ENCODE peak calls at places on chromosome 15, in ten cellular contexts. U, O, S, P, X, M, F, K, A and D are unnamed samples.

GRCh38 chr15:54850101-54850500 is 346.6 kb downstream of the RSL24D1 start:
- DNase-seq in A (no peak), K (no peak), M (no peak), O (no peak), X (no peak), F (no peak), P (no peak), S (no peak), U (no peak), D (no peak)

GRCh38 chr15:67080900-67081431 is 15.6 kb downstream of the SMAD3 start:
- DNase-seq in K (peak; percentile 92), P (no peak), M (peak; percentile 84), A (no peak), F (peak; percentile 99), X (no peak), S (peak; percentile 46), U (peak; percentile 35), O (peak; percentile 71), D (peak; percentile 59)

GRCh38 chr15:63192604-63193206 is 3.3 kb downstream of the RAB8B start:
- DNase-seq in U (no peak), X (no peak), P (no peak), F (no peak), A (no peak), O (no peak), K (no peak), M (no peak), S (no peak), D (no peak)

GRCh38 chr15:69035205-69035917 is 20.9 kb downstream of the NOX5 start:
- DNase-seq in X (no peak), M (no peak), O (peak; percentile 75), F (no peak), K (no peak), P (peak; percentile 56), U (no peak), S (no peak), A (peak; percentile 23), D (peak; percentile 25)

GRCh38 chr15:44720460-44721185 is 9.3 kb downstream of the B2M start:
- DNase-seq in F (no peak), X (no peak), P (no peak), M (no peak), U (no peak), A (no peak), O (no peak), K (no peak), S (no peak), D (no peak)

GRCh38 chr15:77821188-77821958 is 188.7 kb upstream of the LINGO1 start:
- DNase-seq in S (no peak), M (peak; percentile 47), X (no peak), U (peak; percentile 44), P (peak; percentile 63), F (no peak), A (peak; percentile 24), K (peak; percentile 18), O (peak; percentile 77), D (no peak)

GRCh38 chr15:32651229-32651837 is 9.8 kb downstream of the SCG5 start:
- DNase-seq in K (no peak), F (no peak), S (peak; percentile 19), P (peak; percentile 56), O (peak; percentile 76), X (no peak), U (peak; percentile 13), M (peak; percentile 73), A (peak; percentile 48), D (no peak)

GRCh38 chr15:80923668-80924067 is 66.0 kb downstream of the MESD start:
- DNase-seq in X (no peak), K (no peak), A (no peak), P (no peak), S (no peak), U (no peak), M (peak; percentile 57), O (no peak), F (no peak), D (no peak)

GRCh38 chr15:32657198-32657886 is 15.8 kb downstream of the SCG5 start:
- DNase-seq in S (no peak), P (peak; percentile 70), X (no peak), F (no peak), U (no peak), O (no peak), A (no peak), K (no peak), M (no peak), D (no peak)

GRCh38 chr15:101078669-101079323 is 159.6 kb downstream of the LRRK1 start:
- DNase-seq in K (no peak), A (no peak), S (no peak), X (no peak), P (no peak), F (no peak), U (no peak), M (no peak), O (no peak), D (no peak)

GRCh38 chr15:48250640-48251076 is 44.6 kb downstream of the SLC12A1 start:
- DNase-seq in K (no peak), S (no peak), F (peak; percentile 17), A (peak; percentile 25), M (peak; percentile 79), P (no peak), O (peak; percentile 67), X (peak; percentile 34), U (peak; percentile 9), D (no peak)

GRCh38 chr15:74543043-74543422 is 2.0 kb downstream of the ARID3B start:
- DNase-seq in A (no peak), F (no peak), X (no peak), P (no peak), O (no peak), M (peak; percentile 33), S (no peak), U (no peak), K (no peak), D (peak; percentile 21)

GRCh38 chr15:74541494-74542191 is 623 bp downstream of the ARID3B start:
- DNase-seq in U (peak; percentile 15), O (no peak), M (peak; percentile 78), P (peak; percentile 30), F (peak; percentile 74), K (peak; percentile 66), X (peak; percentile 19), S (peak; percentile 25), A (peak; percentile 29), D (peak; percentile 88)

GRCh38 chr15:74542192-74543042 is 1.4 kb downstream of the ARID3B start:
- DNase-seq in O (no peak), X (no peak), P (no peak), K (no peak), M (no peak), U (no peak), F (no peak), S (no peak), A (no peak), D (no peak)

GRCh38 chr15:74540135-74540760 is 772 bp upstream of the ARID3B start:
- DNase-seq in A (peak; percentile 38), S (no peak), K (no peak), P (no peak), X (no peak), M (peak; percentile 60), U (no peak), O (no peak), F (no peak), D (peak; percentile 37)

DNA sequence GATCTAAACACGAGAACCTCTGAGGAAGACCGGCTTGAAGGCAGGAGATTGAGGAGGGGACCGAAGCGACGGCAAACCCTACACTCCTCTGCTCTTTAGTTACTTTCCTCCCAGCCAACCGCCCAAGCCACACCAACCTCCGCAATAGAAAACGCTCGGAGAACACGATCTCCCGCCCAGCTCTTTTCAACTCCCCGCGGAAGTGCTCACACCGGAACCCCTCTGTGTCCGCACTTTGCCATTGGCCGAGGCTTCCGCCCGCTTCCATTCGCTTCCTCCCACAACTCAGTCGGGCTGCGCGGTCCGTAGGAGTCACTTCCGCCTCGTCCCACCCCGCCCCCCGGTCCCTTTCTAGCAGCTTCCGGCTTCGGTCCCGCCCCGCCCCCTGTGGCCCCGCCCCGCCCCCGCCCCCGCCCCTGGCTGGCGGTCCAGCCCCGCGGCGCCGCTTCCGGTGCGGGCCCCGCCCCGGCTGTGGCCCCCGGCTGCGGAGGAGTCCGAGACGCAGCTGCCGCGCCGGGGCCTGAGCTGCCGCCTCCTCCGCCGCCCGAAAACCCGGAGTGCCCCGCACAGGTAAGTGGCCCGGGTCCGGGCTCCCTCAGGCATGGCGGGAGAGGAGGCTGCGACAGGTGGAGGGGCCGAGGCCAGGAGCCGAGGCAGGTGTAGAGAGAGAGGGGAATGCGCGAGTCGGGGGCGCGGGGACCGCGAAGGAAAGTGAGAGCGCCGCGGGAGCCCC is at the start of gene ARID3B:
- DNase-seq in S (peak; percentile 96), U (peak; percentile 98), M (peak; percentile 98), X (peak; percentile 96), P (peak; percentile 98), O (peak; percentile 95), F (peak; percentile 93), A (peak; percentile 94), K (peak; percentile 97), D (peak; percentile 96)
- TF ChIP-seq POLR2A in S (no peak), U (peak; percentile 46), M (peak; percentile 95), X (no peak), P (no peak), O (peak; percentile 44), F (peak; percentile 91), A (peak; percentile 68), K (peak; percentile 45), D (no peak)

DNA sequence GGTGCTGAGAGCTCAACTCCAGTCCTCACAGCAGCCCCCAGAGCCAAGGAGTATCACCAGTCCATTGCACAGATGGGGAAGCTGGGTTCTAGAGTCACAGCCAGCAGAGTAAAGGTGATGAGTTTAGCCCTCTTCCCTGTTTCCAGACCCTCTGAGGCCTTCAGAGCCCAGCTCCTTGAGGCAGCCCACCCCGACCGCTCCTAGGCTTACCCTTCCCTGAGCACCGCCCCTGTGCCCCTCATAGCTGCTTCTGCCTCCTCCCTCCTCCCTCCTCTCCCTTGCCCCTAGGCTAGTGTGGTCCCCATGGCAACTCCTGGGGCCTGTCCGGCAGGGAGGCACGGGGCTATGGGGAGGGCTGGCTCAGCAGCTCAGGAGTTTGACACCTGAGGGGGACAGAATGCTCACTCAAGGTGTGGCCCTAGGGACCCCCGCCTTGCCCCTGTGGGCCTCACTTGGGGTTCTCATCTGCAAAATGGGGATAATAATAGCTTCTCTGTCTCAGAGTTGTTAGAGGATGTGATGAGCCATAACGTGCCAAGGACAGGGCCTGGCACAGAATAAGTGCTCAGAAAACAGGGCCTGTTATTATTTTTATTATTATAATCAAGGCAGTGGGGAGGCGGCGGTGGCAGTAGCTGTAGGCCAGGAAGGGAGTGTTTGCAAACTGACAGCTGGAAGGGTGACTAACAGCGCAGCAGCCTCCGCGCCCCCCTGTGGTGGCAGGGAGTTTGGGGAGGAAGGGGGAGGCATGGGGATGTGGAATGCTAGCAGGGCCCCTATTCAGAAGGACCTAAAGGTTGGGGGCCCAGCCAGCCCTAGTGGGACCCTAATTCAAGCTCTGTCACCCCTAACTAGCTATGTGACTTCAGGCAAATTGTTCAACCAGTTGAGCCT is 11.5 kb downstream of the CSK start:
- DNase-seq in F (no peak), O (no peak), X (no peak), K (peak; percentile 78), P (no peak), S (no peak), A (no peak), U (no peak), M (no peak), D (no peak)
- TF ChIP-seq CTCF in F (peak; percentile 68), O (no peak), X (no peak), K (peak; percentile 32), P (peak; percentile 26), S (no peak), A (no peak), U (no peak), M (no peak), D (no peak)

GRCh38 chr15:89829161-89829560 is 14.5 kb upstream of the ANPEP start:
- DNase-seq in P (no peak), X (no peak), K (no peak), U (no peak), M (no peak), A (no peak), S (no peak), O (no peak), F (no peak), D (peak; percentile 60)
- H3K4me3 ChIP-seq in P (no peak overlapping the region), X (no peak overlapping the region), K (no peak overlapping the region), U (no peak overlapping the region), M (no peak overlapping the region), A (no peak overlapping the region), S (no peak overlapping the region), O (no peak overlapping the region), F (no peak overlapping the region), D (no peak overlapping the region)

GRCh38 chr15:98067339-98067738 is 106.8 kb downstream of the ARRDC4 start:
- DNase-seq in O (no peak), U (no peak), F (no peak), M (peak; percentile 4), K (no peak), X (no peak), A (no peak), P (no peak), S (no peak), D (no peak)
- TF ChIP-seq POLR2A in O (no peak), U (no peak), F (no peak), M (no peak), K (no peak), X (no peak), A (no peak), P (no peak), S (no peak), D (no peak)